ENCODE peak calls at places on chromosome 22, in eight cellular contexts. One of them, this sample, is unnamed.

GRCh38 chr22:39214006-39214382 is 30.8 kb downstream of the PDGFB start:
- DNase-seq in K562: no peak
- DNase-seq in lower leg skin: peak; percentile 61
- DNase-seq in gastrocnemius medialis: no peak
- DNase-seq in cardiac muscle cell: no peak
- DNase-seq in AG04450: no peak
- DNase-seq in AG09309: no peak
- DNase-seq in pancreas: no peak
- DNase-seq in this sample: peak; percentile 6

GRCh38 chr22:29275167-29275566 is 7.1 kb downstream of the EWSR1 start:
- DNase-seq in pancreas: no peak
- DNase-seq in AG04450: no peak
- DNase-seq in lower leg skin: no peak
- DNase-seq in AG09309: no peak
- DNase-seq in K562: no peak
- DNase-seq in gastrocnemius medialis: no peak
- DNase-seq in cardiac muscle cell: no peak
- DNase-seq in this sample: no peak

GRCh38 chr22:21457023-21457787 is 10.0 kb upstream of the TMEM191C start:
- DNase-seq in gastrocnemius medialis: no peak
- DNase-seq in pancreas: no peak
- DNase-seq in AG09309: no peak
- DNase-seq in cardiac muscle cell: no peak
- DNase-seq in lower leg skin: peak; percentile 70
- DNase-seq in AG04450: peak; percentile 11
- DNase-seq in K562: no peak
- DNase-seq in this sample: peak; percentile 56

GRCh38 chr22:49768077-49768476 is 59.6 kb downstream of the BRD1 start:
- DNase-seq in gastrocnemius medialis: peak; percentile 12
- DNase-seq in AG04450: no peak
- DNase-seq in pancreas: peak; percentile 9
- DNase-seq in AG09309: no peak
- DNase-seq in cardiac muscle cell: no peak
- DNase-seq in K562: no peak
- DNase-seq in lower leg skin: no peak
- DNase-seq in this sample: peak; percentile 54

GRCh38 chr22:41816241-41816640 is 15.8 kb downstream of the CCDC134 start:
- DNase-seq in K562: no peak
- DNase-seq in pancreas: no peak
- DNase-seq in lower leg skin: no peak
- DNase-seq in AG09309: no peak
- DNase-seq in gastrocnemius medialis: peak; percentile 69
- DNase-seq in cardiac muscle cell: no peak
- DNase-seq in AG04450: no peak
- DNase-seq in this sample: no peak

GRCh38 chr22:31287818-31288495 is 4.3 kb downstream of the PIK3IP1 start:
- DNase-seq in lower leg skin: peak; percentile 62
- DNase-seq in AG04450: no peak
- DNase-seq in K562: no peak
- DNase-seq in pancreas: no peak
- DNase-seq in gastrocnemius medialis: no peak
- DNase-seq in AG09309: no peak
- DNase-seq in cardiac muscle cell: no peak
- DNase-seq in this sample: no peak

GRCh38 chr22:45235101-45235777 is 5.5 kb downstream of the KIAA0930 start:
- DNase-seq in cardiac muscle cell: no peak
- DNase-seq in pancreas: no peak
- DNase-seq in lower leg skin: no peak
- DNase-seq in AG09309: no peak
- DNase-seq in AG04450: no peak
- DNase-seq in gastrocnemius medialis: no peak
- DNase-seq in K562: no peak
- DNase-seq in this sample: peak; percentile 88

GRCh38 chr22:45240810-45241631 is at the start of gene KIAA0930:
- DNase-seq in K562: peak; percentile 98
- DNase-seq in pancreas: peak; percentile 83
- DNase-seq in gastrocnemius medialis: peak; percentile 70
- DNase-seq in AG04450: peak; percentile 29
- DNase-seq in cardiac muscle cell: peak; percentile 79
- DNase-seq in AG09309: no peak
- DNase-seq in lower leg skin: peak; percentile 96
- DNase-seq in this sample: peak; percentile 96

GRCh38 chr22:44357962-44358553 is 45.3 kb upstream of the SHISAL1 start:
- DNase-seq in K562: no peak
- DNase-seq in gastrocnemius medialis: no peak
- DNase-seq in AG04450: no peak
- DNase-seq in lower leg skin: peak; percentile 80
- DNase-seq in pancreas: no peak
- DNase-seq in cardiac muscle cell: peak; percentile 54
- DNase-seq in AG09309: no peak
- DNase-seq in this sample: peak; percentile 19

GRCh38 chr22:44330727-44331660 is 18.2 kb upstream of the SHISAL1 start:
- DNase-seq in AG04450: no peak
- DNase-seq in lower leg skin: no peak
- DNase-seq in gastrocnemius medialis: no peak
- DNase-seq in cardiac muscle cell: no peak
- DNase-seq in pancreas: no peak
- DNase-seq in AG09309: no peak
- DNase-seq in K562: no peak
- DNase-seq in this sample: no peak

GRCh38 chr22:43821606-43822425 is 9.7 kb upstream of the EFCAB6 start:
- DNase-seq in AG04450: no peak
- DNase-seq in K562: no peak
- DNase-seq in cardiac muscle cell: no peak
- DNase-seq in gastrocnemius medialis: no peak
- DNase-seq in lower leg skin: peak; percentile 58
- DNase-seq in AG09309: no peak
- DNase-seq in pancreas: no peak
- DNase-seq in this sample: no peak

GRCh38 chr22:49929553-49929979 is 11.1 kb downstream of the CRELD2 start:
- DNase-seq in K562: peak; percentile 77
- DNase-seq in AG04450: no peak
- DNase-seq in pancreas: peak; percentile 47
- DNase-seq in gastrocnemius medialis: peak; percentile 59
- DNase-seq in cardiac muscle cell: peak; percentile 53
- DNase-seq in lower leg skin: no peak
- DNase-seq in AG09309: no peak
- DNase-seq in this sample: peak; percentile 97

GRCh38 chr22:45064313-45065268 is 54.8 kb upstream of the PHF21B start:
- DNase-seq in pancreas: no peak
- DNase-seq in AG04450: peak; percentile 26
- DNase-seq in AG09309: peak; percentile 42
- DNase-seq in lower leg skin: no peak
- DNase-seq in gastrocnemius medialis: no peak
- DNase-seq in K562: no peak
- DNase-seq in cardiac muscle cell: peak; percentile 37
- DNase-seq in this sample: no peak

GRCh38 chr22:46054091-46054877 is 77.3 kb upstream of the WNT7B start:
- DNase-seq in pancreas: peak; percentile 74
- DNase-seq in AG09309: no peak
- DNase-seq in lower leg skin: peak; percentile 94
- DNase-seq in K562: no peak
- DNase-seq in gastrocnemius medialis: peak; percentile 58
- DNase-seq in AG04450: no peak
- DNase-seq in cardiac muscle cell: peak; percentile 83
- DNase-seq in this sample: peak; percentile 94

GRCh38 chr22:28600546-28601143 is 79.0 kb downstream of the TTC28 start:
- DNase-seq in AG04450: peak; percentile 30
- DNase-seq in lower leg skin: no peak
- DNase-seq in gastrocnemius medialis: no peak
- DNase-seq in AG09309: peak; percentile 46
- DNase-seq in pancreas: no peak
- DNase-seq in K562: peak; percentile 21
- DNase-seq in cardiac muscle cell: peak; percentile 78
- DNase-seq in this sample: no peak

GRCh38 chr22:35352214-35353111 is 28.4 kb upstream of the HMOX1 start:
- DNase-seq in K562: no peak
- DNase-seq in lower leg skin: peak; percentile 93
- DNase-seq in pancreas: peak; percentile 73
- DNase-seq in AG09309: no peak
- DNase-seq in gastrocnemius medialis: peak; percentile 69
- DNase-seq in AG04450: no peak
- DNase-seq in cardiac muscle cell: no peak
- DNase-seq in this sample: peak; percentile 94

GRCh38 chr22:50627452-50627913 is 469 bp downstream of the ARSA start:
- DNase-seq in AG09309: no peak
- DNase-seq in AG04450: no peak
- DNase-seq in lower leg skin: no peak
- DNase-seq in gastrocnemius medialis: no peak
- DNase-seq in cardiac muscle cell: no peak
- DNase-seq in pancreas: no peak
- DNase-seq in K562: peak; percentile 31
- DNase-seq in this sample: peak; percentile 90

GRCh38 chr22:43446037-43446803 is 34.4 kb downstream of the MPPED1 start:
- DNase-seq in AG04450: no peak
- DNase-seq in lower leg skin: no peak
- DNase-seq in pancreas: no peak
- DNase-seq in gastrocnemius medialis: no peak
- DNase-seq in cardiac muscle cell: no peak
- DNase-seq in AG09309: no peak
- DNase-seq in K562: no peak
- DNase-seq in this sample: peak; percentile 15

GRCh38 chr22:21443057-21443734 is 24.0 kb upstream of the TMEM191C start:
- DNase-seq in AG04450: no peak
- DNase-seq in K562: no peak
- DNase-seq in pancreas: peak; percentile 14
- DNase-seq in AG09309: no peak
- DNase-seq in lower leg skin: peak; percentile 75
- DNase-seq in cardiac muscle cell: no peak
- DNase-seq in gastrocnemius medialis: no peak
- DNase-seq in this sample: peak; percentile 49

GRCh38 chr22:17576475-17576874 is 13.2 kb downstream of the SLC25A18 start:
- DNase-seq in gastrocnemius medialis: no peak
- DNase-seq in cardiac muscle cell: peak; percentile 90
- DNase-seq in K562: no peak
- DNase-seq in lower leg skin: no peak
- DNase-seq in pancreas: no peak
- DNase-seq in AG09309: peak; percentile 87
- DNase-seq in AG04450: no peak
- DNase-seq in this sample: no peak

GRCh38 chr22:29268511-29269229 is 602 bp downstream of the EWSR1 start:
- DNase-seq in pancreas: peak; percentile 62
- DNase-seq in cardiac muscle cell: peak; percentile 86
- DNase-seq in AG09309: no peak
- DNase-seq in AG04450: peak; percentile 23
- DNase-seq in K562: peak; percentile 69
- DNase-seq in lower leg skin: peak; percentile 90
- DNase-seq in gastrocnemius medialis: peak; percentile 59
- DNase-seq in this sample: no peak

GRCh38 chr22:24284747-24285203 is 14.1 kb downstream of the SPECC1L start:
- DNase-seq in pancreas: no peak
- DNase-seq in cardiac muscle cell: no peak
- DNase-seq in AG04450: no peak
- DNase-seq in gastrocnemius medialis: no peak
- DNase-seq in K562: no peak
- DNase-seq in AG09309: no peak
- DNase-seq in lower leg skin: no peak
- DNase-seq in this sample: no peak
- H3K4me3 ChIP-seq in pancreas: no peak overlapping the region
- H3K4me3 ChIP-seq in cardiac muscle cell: no peak overlapping the region
- H3K4me3 ChIP-seq in AG04450: no peak overlapping the region
- H3K4me3 ChIP-seq in gastrocnemius medialis: no peak overlapping the region
- H3K4me3 ChIP-seq in K562: peak overlapping the region; percentile 10
- H3K4me3 ChIP-seq in AG09309: no peak overlapping the region
- H3K4me3 ChIP-seq in lower leg skin: no peak overlapping the region
- H3K4me3 ChIP-seq in this sample: no peak overlapping the region

DNA sequence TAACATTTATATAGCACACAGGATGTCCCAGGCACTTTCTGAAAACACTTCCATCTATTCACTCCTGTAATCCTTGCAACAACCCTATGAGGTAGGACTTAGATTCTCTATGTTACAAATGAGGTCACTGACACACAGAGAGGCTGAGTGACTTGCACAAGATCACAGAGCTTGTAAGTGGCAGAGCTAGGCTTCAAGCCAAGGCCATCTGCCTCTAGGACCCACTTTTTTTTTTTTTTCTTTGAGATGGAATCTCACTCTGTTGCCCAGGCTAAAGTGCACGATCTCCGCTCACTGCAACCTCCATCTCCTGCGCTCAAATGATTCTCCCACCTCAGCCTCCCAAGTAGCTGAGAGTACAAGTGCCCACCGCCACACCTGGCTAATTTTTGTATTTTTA is 18.4 kb upstream of the MYH9 start:
- DNase-seq in AG04450: no peak
- DNase-seq in cardiac muscle cell: no peak
- DNase-seq in AG09309: no peak
- DNase-seq in gastrocnemius medialis: no peak
- DNase-seq in pancreas: no peak
- DNase-seq in K562: no peak
- DNase-seq in lower leg skin: no peak
- DNase-seq in this sample: no peak
- H3K4me3 ChIP-seq in AG04450: no peak overlapping the region
- H3K4me3 ChIP-seq in cardiac muscle cell: no peak overlapping the region
- H3K4me3 ChIP-seq in AG09309: no peak overlapping the region
- H3K4me3 ChIP-seq in gastrocnemius medialis: no peak overlapping the region
- H3K4me3 ChIP-seq in pancreas: no peak overlapping the region
- H3K4me3 ChIP-seq in K562: no peak overlapping the region
- H3K4me3 ChIP-seq in lower leg skin: no peak overlapping the region
- H3K4me3 ChIP-seq in this sample: peak overlapping the region; percentile 47

GRCh38 chr22:27292542-27293298 is 508.8 kb downstream of the MN1 start:
- DNase-seq in pancreas: no peak
- DNase-seq in cardiac muscle cell: no peak
- DNase-seq in AG09309: no peak
- DNase-seq in gastrocnemius medialis: no peak
- DNase-seq in lower leg skin: no peak
- DNase-seq in K562: no peak
- DNase-seq in AG04450: no peak
- DNase-seq in this sample: no peak
- H3K4me3 ChIP-seq in pancreas: no peak overlapping the region
- H3K4me3 ChIP-seq in cardiac muscle cell: no peak overlapping the region
- H3K4me3 ChIP-seq in AG09309: no peak overlapping the region
- H3K4me3 ChIP-seq in gastrocnemius medialis: no peak overlapping the region
- H3K4me3 ChIP-seq in lower leg skin: no peak overlapping the region
- H3K4me3 ChIP-seq in K562: no peak overlapping the region
- H3K4me3 ChIP-seq in AG04450: no peak overlapping the region
- H3K4me3 ChIP-seq in this sample: no peak overlapping the region

DNA sequence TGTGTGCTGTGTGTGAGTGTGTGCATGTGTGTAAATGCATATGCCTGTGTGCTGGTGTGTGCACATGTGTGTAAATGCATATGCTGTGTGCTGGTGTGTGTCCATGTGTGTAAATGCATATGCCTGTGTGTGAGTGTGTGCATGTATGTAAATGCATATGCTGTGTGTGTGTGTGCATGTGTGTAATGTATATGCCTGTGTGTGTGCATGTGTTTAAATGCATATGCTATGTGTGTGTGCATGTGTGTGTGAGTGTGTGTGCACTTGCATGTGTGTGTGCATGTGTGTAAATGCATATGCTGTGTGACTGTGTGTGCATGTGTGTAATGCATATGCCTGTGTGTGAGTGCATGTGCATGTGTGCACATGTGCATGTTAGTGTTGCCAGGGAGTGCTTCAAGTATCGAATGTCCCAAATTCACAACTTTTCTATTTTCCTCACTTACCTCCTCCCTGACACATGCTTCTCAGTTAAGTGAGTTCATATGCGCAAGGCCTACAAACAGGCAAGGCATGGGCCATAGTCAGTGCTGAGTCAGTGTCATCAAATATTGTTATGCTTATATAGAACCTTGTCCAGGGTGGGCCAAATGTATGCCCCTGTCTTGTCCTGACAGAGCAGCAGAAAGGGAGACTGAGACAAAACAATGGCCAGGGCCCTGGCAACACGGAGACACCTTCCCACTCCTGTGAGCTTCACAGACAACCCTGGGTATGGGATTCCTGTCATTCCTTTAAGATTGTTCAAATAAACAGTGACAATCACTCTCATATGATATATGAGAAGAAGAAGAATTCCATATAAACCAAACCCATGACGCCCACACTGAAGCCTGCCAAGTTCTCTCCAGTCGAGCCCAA is 38.6 kb downstream of the GGTLC2 start:
- DNase-seq in cardiac muscle cell: no peak
- DNase-seq in lower leg skin: peak; percentile 26
- DNase-seq in gastrocnemius medialis: no peak
- DNase-seq in AG04450: no peak
- DNase-seq in pancreas: no peak
- DNase-seq in K562: no peak
- DNase-seq in AG09309: no peak
- DNase-seq in this sample: no peak
- H3K4me3 ChIP-seq in cardiac muscle cell: no peak overlapping the region
- H3K4me3 ChIP-seq in lower leg skin: no peak overlapping the region
- H3K4me3 ChIP-seq in gastrocnemius medialis: no peak overlapping the region
- H3K4me3 ChIP-seq in AG04450: no peak overlapping the region
- H3K4me3 ChIP-seq in pancreas: no peak overlapping the region
- H3K4me3 ChIP-seq in K562: no peak overlapping the region
- H3K4me3 ChIP-seq in AG09309: no peak overlapping the region
- H3K4me3 ChIP-seq in this sample: no peak overlapping the region